ENCODE peak calls at places on chromosome 2, in ten cellular contexts. G is natural killer cell, E is MM.1S, F is body of pancreas, K is cardiac septum, A is GM23248, Q is spleen, Y is NCI-H524, N is NCI-H774, I is ACHN. R is an unnamed sample.

GRCh38 chr2:149994057-149994728 is 406.6 kb upstream of the MMADHC start:
- DNase-seq in G (no peak), E (no peak), F (peak; percentile 18), K (no peak), A (peak; percentile 79), Q (no peak), Y (peak; percentile 62), N (no peak), I (peak; percentile 38), R (no peak)

GRCh38 chr2:116490511-116491145 is 1323.9 kb upstream of the DDX18 start:
- DNase-seq in G (no peak), E (no peak), F (no peak), K (no peak), A (no peak), Q (no peak), Y (no peak), N (no peak), I (no peak), R (no peak)

GRCh38 chr2:69742170-69742952 is 427 bp downstream of the ANXA4 start:
- DNase-seq in G (no peak), E (no peak), F (peak; percentile 27), K (no peak), A (peak; percentile 61), Q (no peak), Y (no peak), N (no peak), I (peak; percentile 39), R (no peak)

GRCh38 chr2:174158003-174158402 is 90.3 kb downstream of the OLA1 start:
- DNase-seq in G (no peak), E (peak; percentile 58), F (peak; percentile 37), K (no peak), A (peak; percentile 57), Q (no peak), Y (peak; percentile 23), N (no peak), I (peak; percentile 68), R (peak; percentile 5)

GRCh38 chr2:191846787-191847620 is at the start of gene CAVIN2:
- DNase-seq in G (no peak), E (no peak), F (peak; percentile 35), K (no peak), A (peak; percentile 76), Q (peak; percentile 76), Y (no peak), N (no peak), I (peak; percentile 93), R (no peak)

GRCh38 chr2:102147935-102148334 is 5.4 kb downstream of the IL1R1 start:
- DNase-seq in G (no peak), E (no peak), F (no peak), K (no peak), A (peak; percentile 68), Q (no peak), Y (no peak), N (no peak), I (no peak), R (no peak)

GRCh38 chr2:217756375-217757107 is 246.3 kb downstream of the TNS1 start:
- DNase-seq in G (peak; percentile 62), E (peak; percentile 15), F (peak; percentile 55), K (no peak), A (peak; percentile 71), Q (peak; percentile 88), Y (peak; percentile 60), N (no peak), I (peak; percentile 44), R (peak; percentile 43)

GRCh38 chr2:209956276-209956675 is 46.2 kb upstream of the RPE start:
- DNase-seq in G (no peak), E (no peak), F (peak; percentile 65), K (no peak), A (no peak), Q (no peak), Y (no peak), N (no peak), I (no peak), R (no peak)

GRCh38 chr2:217731805-217732204 is 271.0 kb downstream of the TNS1 start:
- DNase-seq in G (no peak), E (no peak), F (no peak), K (peak; percentile 66), A (peak; percentile 31), Q (no peak), Y (no peak), N (no peak), I (no peak), R (no peak)

GRCh38 chr2:171778515-171778914 is 91.2 kb downstream of the DYNC1I2 start:
- DNase-seq in G (no peak), E (no peak), F (no peak), K (no peak), A (no peak), Q (no peak), Y (no peak), N (no peak), I (no peak), R (no peak)

GRCh38 chr2:127361929-127362328 is 25.8 kb downstream of the MAP3K2 start:
- DNase-seq in G (no peak), E (no peak), F (no peak), K (no peak), A (peak; percentile 37), Q (no peak), Y (no peak), N (no peak), I (no peak), R (no peak)

GRCh38 chr2:6054394-6054732 is 362.2 kb downstream of the SOX11 start:
- DNase-seq in G (no peak), E (no peak), F (no peak), K (no peak), A (no peak), Q (no peak), Y (no peak), N (no peak), I (no peak), R (no peak)